ENCODE peak calls at places on chromosomes 6 and 20, in nine cellular contexts. T, Z, K, W, I, L, G, R and M are unnamed samples.

GRCh38 chr6:151565940-151566339 is 72.1 kb downstream of the CCDC170 start:
- DNase-seq in T (no peak), Z (no peak), K (no peak), W (no peak), I (no peak), L (no peak), G (no peak), R (no peak), M (no peak)

GRCh38 chr6:16322666-16323312 is 84.4 kb downstream of the GMPR start:
- DNase-seq in T (peak; percentile 67), Z (peak; percentile 78), K (peak; percentile 50), W (peak; percentile 57), I (peak; percentile 73), L (no peak), G (peak; percentile 87), R (no peak), M (no peak)

GRCh38 chr6:30776361-30777223 is 32.2 kb upstream of the IER3 start:
- DNase-seq in T (no peak), Z (no peak), K (no peak), W (no peak), I (no peak), L (no peak), G (no peak), R (no peak), M (no peak)

GRCh38 chr6:52108128-52108527 is 20.7 kb upstream of the PKHD1 start:
- DNase-seq in T (no peak), Z (no peak), K (no peak), W (no peak), I (no peak), L (peak; percentile 2), G (no peak), R (no peak), M (no peak)

GRCh38 chr20:4985658-4986057 is 15.7 kb downstream of the SLC23A2 start:
- DNase-seq in T (no peak), Z (no peak), K (no peak), W (no peak), I (no peak), L (no peak), G (no peak), R (no peak), M (no peak)

GRCh38 chr20:62364911-62365736 is 2.0 kb downstream of the LAMA5 start:
- DNase-seq in T (peak; percentile 69), Z (peak; percentile 86), K (no peak), W (no peak), I (no peak), L (no peak), G (no peak), R (no peak), M (no peak)

GRCh38 chr6:34697544-34697836 is 923 bp upstream of the ILRUN start:
- DNase-seq in T (no peak), Z (no peak), K (no peak), W (no peak), I (no peak), L (no peak), G (no peak), R (no peak), M (no peak)

GRCh38 chr6:53104916-53105315 is 39.7 kb downstream of the FBXO9 start:
- DNase-seq in T (no peak), Z (no peak), K (no peak), W (no peak), I (no peak), L (no peak), G (no peak), R (no peak), M (no peak)

GRCh38 chr6:3314621-3315020 is 55.9 kb downstream of the PSMG4 start:
- DNase-seq in T (no peak), Z (no peak), K (no peak), W (no peak), I (no peak), L (no peak), G (no peak), R (no peak), M (no peak)

GRCh38 chr20:62648318-62648995 is 6.2 kb downstream of the SLCO4A1 start:
- DNase-seq in T (no peak), Z (no peak), K (no peak), W (no peak), I (no peak), L (no peak), G (no peak), R (no peak), M (no peak)

GRCh38 chr6:32047084-32047478 is 8.9 kb downstream of the CYP21A2 start:
- DNase-seq in T (no peak), Z (peak; percentile 72), K (peak; percentile 12), W (no peak), I (no peak), L (no peak), G (no peak), R (no peak), M (no peak)

GRCh38 chr20:10171864-10172751 is 46.5 kb upstream of the SNAP25 start:
- DNase-seq in T (peak; percentile 39), Z (peak; percentile 33), K (peak; percentile 81), W (no peak), I (no peak), L (peak; percentile 70), G (no peak), R (peak; percentile 24), M (peak; percentile 39)